ENCODE peak calls at places on chromosomes 11 and 22, in seven cellular contexts. C is adrenal gland, W is ovary, O is body of pancreas, X is spleen, I is sigmoid colon, E is A549. F is an unnamed sample.
A peak's percentile ranks its signal among the peaks of the same experiment; 100 is the strongest.

GRCh38 chr11:71451596-71452353 is 1.2 kb upstream of the NADSYN1 start:
- DNase-seq in C (peak; percentile 69), I (peak; percentile 56), O (peak; percentile 50), X (no peak), W (no peak), E (no peak), F (no peak)

GRCh38 chr11:70414341-70415100 is 16.2 kb downstream of the CTTN start:
- DNase-seq in C (no peak), E (no peak), W (no peak), O (no peak), X (no peak), I (no peak), F (no peak)

GRCh38 chr11:92504004-92504403 is 279.4 kb downstream of the FAT3 start:
- DNase-seq in I (no peak), E (no peak), W (no peak), O (no peak), C (no peak), X (no peak), F (no peak)

GRCh38 chr11:119684361-119685072 is 44.5 kb downstream of the NECTIN1 start:
- DNase-seq in C (peak; percentile 23), O (peak; percentile 47), X (no peak), I (no peak), W (no peak), E (peak; percentile 10), F (peak; percentile 70)

GRCh38 chr11:126809514-126810289 is 190.9 kb downstream of the KIRREL3 start:
- DNase-seq in I (no peak), O (no peak), X (no peak), C (no peak), E (no peak), W (no peak), F (no peak)

GRCh38 chr11:36273110-36273509 is 16.1 kb downstream of the COMMD9 start:
- DNase-seq in I (no peak), X (no peak), W (no peak), O (no peak), C (no peak), E (no peak), F (no peak)

GRCh38 chr22:24703101-24703500 is 71.4 kb downstream of the PIWIL3 start:
- DNase-seq in W (peak; percentile 22), X (no peak), C (peak; percentile 50), E (no peak), I (no peak), O (peak; percentile 57), F (no peak)

GRCh38 chr11:27703453-27703852 is 3.2 kb upstream of the BDNF start:
- DNase-seq in O (no peak), X (no peak), I (no peak), E (peak; percentile 44), W (no peak), C (no peak), F (no peak)

GRCh38 chr22:42439821-42440674 is 7.8 kb upstream of the NFAM1 start:
- DNase-seq in E (no peak), I (no peak), C (peak; percentile 49), X (peak; percentile 84), W (no peak), O (no peak), F (no peak)

GRCh38 chr22:19761500-19762314 is 1.1 kb downstream of the TBX1 start:
- DNase-seq in C (no peak), W (no peak), X (no peak), O (no peak), I (no peak), E (no peak), F (no peak)

GRCh38 chr11:134980819-134981710 is 569.0 kb upstream of the B3GAT1 start:
- DNase-seq in O (no peak), I (no peak), W (no peak), C (no peak), E (no peak), X (no peak), F (no peak)

GRCh38 chr11:22898036-22898435 is 37.8 kb upstream of the CCDC179 start:
- DNase-seq in W (no peak), I (no peak), E (no peak), O (no peak), X (no peak), C (no peak), F (no peak)

GRCh38 chr11:119470316-119471266 is 47.6 kb upstream of the THY1 start:
- DNase-seq in I (no peak), E (no peak), X (no peak), C (no peak), W (no peak), O (no peak), F (no peak)

GRCh38 chr11:69959461-69959860 is 118.7 kb upstream of the ANO1 start:
- DNase-seq in X (no peak), C (no peak), E (no peak), O (no peak), I (no peak), W (no peak), F (no peak)

DNA sequence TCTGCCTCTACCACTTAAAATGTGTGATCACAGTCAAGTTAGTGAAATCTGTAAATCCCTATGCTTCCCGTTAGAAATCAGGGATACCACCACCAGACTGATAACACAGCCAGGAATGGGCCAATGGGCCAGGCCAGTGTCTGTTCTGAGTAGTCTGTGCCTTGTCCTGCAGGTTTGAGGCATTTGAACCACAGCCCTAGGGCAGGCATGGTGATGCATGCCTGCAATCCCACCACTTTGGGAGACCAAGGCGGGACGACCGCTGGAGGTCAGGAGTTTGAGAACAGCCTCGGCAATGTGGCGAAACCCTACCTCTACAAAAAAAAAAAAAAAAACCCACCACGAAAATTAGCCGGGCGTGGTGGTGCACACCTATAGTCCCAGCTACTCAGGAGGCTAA is 12.1 kb upstream of the AHNAK start:
- DNase-seq in I (no peak), O (no peak), E (no peak), W (no peak), C (no peak), X (peak; percentile 71), F (no peak)
- TF ChIP-seq POLR2A in I (no peak), O (no peak), E (no peak), W (no peak), C (no peak), X (no peak), F (no peak)

GRCh38 chr22:28761449-28761755 is 11.1 kb upstream of the CCDC117 start:
- DNase-seq in I (no peak), O (no peak), X (peak; percentile 23), C (no peak), E (no peak), W (no peak), F (no peak)

DNA sequence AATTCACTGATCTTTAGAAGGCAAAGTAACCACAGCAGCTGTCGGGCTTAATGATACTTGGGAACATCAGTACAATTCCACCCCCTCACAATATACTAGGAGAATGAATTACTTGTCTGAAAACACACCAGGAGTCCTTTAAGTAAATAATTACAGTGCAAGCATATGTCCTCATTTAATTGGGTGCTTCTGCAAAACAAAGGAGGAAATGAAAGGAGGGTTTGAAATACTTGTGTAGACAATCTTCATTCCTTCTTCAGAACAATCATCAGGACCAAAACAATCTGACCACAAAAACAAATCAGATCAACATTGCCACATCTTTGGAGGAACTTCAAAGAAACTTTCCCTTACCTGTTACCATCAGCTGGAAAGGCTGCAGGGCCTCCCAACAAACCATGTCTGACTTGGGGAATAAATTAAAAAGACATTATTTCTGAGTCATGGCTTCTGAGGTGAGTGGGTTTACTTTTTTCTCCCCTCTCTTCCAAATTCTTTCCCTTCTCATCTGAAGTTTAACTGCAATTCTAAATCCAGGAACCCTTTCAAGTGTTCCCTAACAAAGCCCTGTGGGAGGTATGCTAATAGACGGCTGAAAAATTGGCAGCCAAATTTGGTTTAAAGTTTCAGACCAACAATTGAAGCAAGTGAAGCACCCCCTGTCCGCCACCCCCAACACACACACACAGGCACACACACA is 12.5 kb upstream of the CCDC117 start:
- DNase-seq in O (no peak), E (peak; percentile 18), C (no peak), X (peak; percentile 14), W (no peak), I (no peak), F (no peak)
- H3K27ac ChIP-seq in O (no peak overlapping the region), E (no peak overlapping the region), C (no peak overlapping the region), X (peak overlapping the region; percentile 59), W (no peak overlapping the region), I (peak overlapping the region; percentile 5), F (peak overlapping the region; percentile 45)

DNA sequence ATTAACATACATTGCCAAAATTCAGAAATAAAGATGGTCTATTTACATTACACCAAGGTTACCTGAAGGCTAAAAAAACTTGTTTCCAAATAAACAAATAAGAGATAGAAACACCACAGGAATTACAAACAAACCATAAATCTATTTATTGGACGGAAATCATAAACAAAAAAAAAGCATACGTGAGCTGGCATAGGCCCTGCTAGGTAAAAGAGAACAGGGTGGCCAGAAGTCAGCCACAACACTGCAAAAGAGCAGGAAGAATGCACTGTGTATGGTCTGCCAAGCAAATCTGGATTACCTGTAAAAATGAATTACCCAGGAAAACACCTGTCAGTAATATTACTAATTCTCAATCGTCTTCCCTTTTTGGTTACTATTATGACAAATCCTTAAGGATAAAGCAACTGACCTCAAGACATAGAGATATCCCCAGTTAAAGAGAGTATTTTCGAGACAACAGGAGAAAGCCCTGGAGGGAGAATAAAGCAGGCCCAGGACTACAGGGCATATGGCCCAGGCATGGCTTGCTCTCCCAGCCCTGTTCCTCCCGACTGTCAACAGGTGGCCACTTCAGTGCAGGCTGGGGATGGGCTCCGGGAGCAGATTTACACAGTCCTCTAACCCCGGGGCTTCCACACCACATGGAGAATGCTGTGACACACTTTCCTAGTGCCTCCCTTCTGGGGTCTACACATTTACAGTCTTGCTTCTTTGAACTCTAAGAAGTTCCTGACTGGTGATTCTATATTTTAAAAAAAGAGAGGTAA is 18.0 kb downstream of the PPP2R1B start:
- DNase-seq in I (no peak), O (no peak), E (no peak), W (no peak), C (no peak), X (no peak), F (no peak)
- TF ChIP-seq POLR2A in I (no peak), O (no peak), E (no peak), W (no peak), C (no peak), X (no peak), F (no peak)

GRCh38 chr11:76752321-76753175 is 30.6 kb upstream of the TSKU start:
- DNase-seq in O (peak; percentile 61), E (no peak), I (peak; percentile 92), W (peak; percentile 96), X (peak; percentile 83), C (peak; percentile 97), F (peak; percentile 68)

GRCh38 chr11:76759517-76759916 is 23.6 kb upstream of the TSKU start:
- DNase-seq in X (no peak), C (no peak), I (no peak), O (no peak), W (no peak), E (no peak), F (no peak)

GRCh38 chr11:76759092-76759491 is 24.1 kb upstream of the TSKU start:
- DNase-seq in E (no peak), W (no peak), C (no peak), I (no peak), O (no peak), X (no peak), F (no peak)

GRCh38 chr11:76753950-76754349 is 29.2 kb upstream of the TSKU start:
- DNase-seq in W (no peak), X (no peak), I (peak; percentile 40), E (no peak), O (no peak), C (no peak), F (no peak)

DNA sequence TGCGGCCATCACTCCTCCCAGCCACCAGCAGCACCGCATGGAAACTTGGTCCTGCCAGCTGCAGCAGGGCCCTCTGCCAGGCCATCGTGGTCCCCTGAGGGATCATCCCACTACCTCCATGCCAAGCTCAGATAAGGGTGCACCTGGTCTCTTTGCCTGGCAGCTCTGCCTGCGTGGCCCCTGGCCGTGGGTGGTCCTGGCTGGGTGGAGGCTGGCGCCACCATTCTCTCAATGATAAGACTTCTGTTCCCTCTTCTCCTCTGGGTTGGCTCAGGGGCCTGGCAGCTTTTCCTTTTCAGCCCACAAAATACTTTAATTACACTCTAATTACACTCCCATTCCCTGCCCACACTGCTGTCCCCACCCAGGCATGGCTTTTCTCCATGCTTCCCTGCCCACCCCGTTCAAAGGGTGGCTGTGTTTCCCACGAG is 26.8 kb upstream of the TSKU start:
- DNase-seq in X (no peak), O (no peak), W (no peak), E (no peak), C (no peak), I (peak; percentile 55), F (no peak)
- H3K27ac ChIP-seq in X (no peak overlapping the region), O (no peak overlapping the region), W (no peak overlapping the region), E (no peak overlapping the region), C (no peak overlapping the region), I (no peak overlapping the region), F (no peak overlapping the region)

F was measured in prostate gland.